ENCODE peak calls at places on chromosomes 16 and 17, in four cellular contexts. S, H, A and N are unnamed samples.

GRCh38 chr17:40187238-40187637 is 10.0 kb downstream of the RAPGEFL1 start:
- DNase-seq in S (no peak), H (no peak), A (no peak), N (no peak)

GRCh38 chr17:49725453-49725852 is 17.7 kb upstream of the SLC35B1 start:
- DNase-seq in S (no peak), H (no peak), A (no peak), N (no peak)

GRCh38 chr16:2968738-2969544 is at the start of gene PAQR4:
- DNase-seq in S (peak), H (peak), A (peak), N (peak)

GRCh38 chr17:73188011-73188410 is 4.8 kb upstream of the COG1 start:
- DNase-seq in H (no peak), S (no peak), A (no peak), N (no peak)

GRCh38 chr16:89431158-89431584 is 59.2 kb downstream of the ANKRD11 start:
- DNase-seq in H (no peak), S (peak), A (no peak), N (no peak)

GRCh38 chr17:27384261-27384701 is 72.0 kb upstream of the KSR1 start:
- DNase-seq in H (no peak), S (peak), A (no peak), N (peak)

GRCh38 chr17:47244697-47245096 is 8.9 kb upstream of the ITGB3 start:
- DNase-seq in A (no peak), H (no peak), S (peak), N (no peak)

GRCh38 chr17:57605734-57606105 is 139.4 kb downstream of the CCDC182 start:
- DNase-seq in S (no peak), A (no peak), H (no peak), N (no peak)

GRCh38 chr17:14299261-14300093 is 1.4 kb upstream of the HS3ST3B1 start:
- DNase-seq in H (no peak), A (peak), S (no peak), N (peak)

GRCh38 chr17:57918017-57918895 is 37.0 kb downstream of the CUEDC1 start:
- DNase-seq in H (no peak), A (peak), S (peak), N (no peak)

GRCh38 chr16:8863594-8864424 is 5.0 kb downstream of the CARHSP1 start:
- DNase-seq in H (no peak), S (no peak), A (peak), N (no peak)

GRCh38 chr16:20612551-20613470 is 36.6 kb upstream of the ACSM2B start:
- DNase-seq in S (no peak), A (no peak), H (no peak), N (no peak)

GRCh38 chr16:20611975-20612471 is 35.9 kb upstream of the ACSM2B start:
- DNase-seq in H (no peak), S (no peak), A (no peak), N (no peak)

GRCh38 chr16:20611350-20611902 is 35.3 kb upstream of the ACSM2B start:
- DNase-seq in H (no peak), S (no peak), A (no peak), N (no peak)

GRCh38 chr16:20610892-20611349 is 34.8 kb upstream of the ACSM2B start:
- DNase-seq in A (no peak), S (no peak), H (no peak), N (no peak)

DNA sequence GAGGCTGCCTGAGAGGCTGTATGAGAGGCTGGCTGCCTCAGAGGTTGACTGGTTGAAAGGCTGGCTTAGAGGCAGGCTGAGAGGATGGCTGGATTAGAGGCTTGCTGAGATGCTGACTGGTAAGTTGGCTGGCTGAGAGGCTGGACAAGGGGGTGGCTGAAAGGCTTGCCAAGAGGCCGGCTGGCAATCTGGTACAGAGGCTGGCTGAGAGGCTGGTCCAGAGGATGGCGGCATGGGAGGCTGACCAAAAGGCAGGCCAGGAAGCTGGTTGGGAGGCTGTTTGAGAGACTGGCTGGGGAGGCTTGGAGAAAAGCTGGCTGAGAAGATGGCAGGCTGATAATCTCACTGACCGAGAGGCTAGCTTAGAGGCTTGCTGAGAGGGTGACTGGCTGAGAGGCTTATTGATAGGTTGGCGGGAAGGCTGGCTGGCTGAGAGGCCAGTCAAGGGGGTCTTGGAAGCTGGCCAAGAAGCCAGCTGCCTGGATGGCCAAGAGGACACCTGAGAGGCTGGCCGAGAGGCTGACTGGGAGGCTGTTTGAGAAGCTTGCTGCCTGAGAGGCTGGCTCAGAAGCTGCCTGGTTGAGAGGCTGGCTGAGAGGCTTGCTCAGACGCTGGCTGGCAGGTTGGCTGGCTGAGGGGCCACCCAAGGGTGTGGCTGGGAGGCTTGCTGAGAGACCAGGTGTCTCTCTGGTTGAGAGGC is 34.2 kb upstream of the ACSM2B start:
- DNase-seq in S (no peak), A (no peak), H (no peak), N (no peak)
- H3K4me2 ChIP-seq in S (no peak), A (no peak), H (no peak), N (no peak)

GRCh38 chr17:32445075-32445427 is 741 bp downstream of the PSMD11 start:
- DNase-seq in A (peak), H (no peak), S (peak), N (peak)
- TF ChIP-seq FOS in A (no peak), H (no peak), S (peak), N (peak)

GRCh38 chr17:44345497-44346026 is 460 bp downstream of the GRN start:
- DNase-seq in H (no peak), S (peak), A (peak), N (peak)
- H3K4me2 ChIP-seq in H (peak), S (peak), A (peak), N (peak)

DNA sequence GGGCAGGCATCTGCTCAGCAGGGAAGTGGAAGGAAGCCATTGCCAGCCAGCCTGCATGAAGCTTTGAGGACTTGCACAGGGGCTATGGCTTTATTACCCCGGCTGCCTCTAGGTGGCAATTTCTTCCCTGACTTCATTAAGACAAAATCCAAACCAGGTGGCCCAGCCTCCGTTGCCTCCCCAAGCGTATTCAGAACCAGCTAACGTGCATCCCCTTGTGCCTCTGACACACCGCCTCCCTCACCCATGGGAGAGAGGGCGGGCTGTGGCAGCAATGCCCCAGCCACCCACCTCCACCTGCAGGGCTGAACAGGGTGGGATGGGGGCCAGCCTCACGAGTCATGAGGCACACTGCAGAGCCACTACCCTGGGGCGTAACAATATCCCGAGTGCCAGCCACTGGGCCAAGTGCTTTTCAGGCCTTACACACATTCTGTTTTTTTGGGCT is 6.8 kb downstream of the KIFC3 start:
- DNase-seq in H (no peak), A (peak), S (peak), N (peak)
- TF ChIP-seq FOS in H (no peak), A (no peak), S (no peak), N (no peak)

GRCh38 chr17:18327093-18327492 is 12.0 kb downstream of the SMCR8 start:
- DNase-seq in H (no peak), S (no peak), A (no peak), N (no peak)

GRCh38 chr17:18327556-18327955 is 12.5 kb downstream of the SMCR8 start:
- DNase-seq in S (no peak), H (no peak), A (no peak), N (no peak)

GRCh38 chr17:18328643-18329204 is 13.6 kb downstream of the SMCR8 start:
- DNase-seq in A (no peak), S (no peak), H (no peak), N (no peak)

GRCh38 chr17:18326039-18326438 is 10.9 kb downstream of the SMCR8 start:
- DNase-seq in S (no peak), A (no peak), H (no peak), N (no peak)

GRCh38 chr17:18326572-18326971 is 11.5 kb downstream of the SMCR8 start:
- DNase-seq in H (no peak), A (no peak), S (no peak), N (no peak)
- H3K4me2 ChIP-seq in H (peak), A (no peak), S (no peak), N (no peak)

GRCh38 chr17:79785017-79785899 is 7.3 kb downstream of the CBX2 start:
- DNase-seq in A (no peak), H (no peak), S (no peak), N (no peak)

GRCh38 chr17:79784353-79785016 is 6.5 kb downstream of the CBX2 start:
- DNase-seq in H (no peak), A (no peak), S (no peak), N (no peak)

GRCh38 chr17:79783891-79784290 is 5.9 kb downstream of the CBX2 start:
- DNase-seq in S (no peak), H (no peak), A (no peak), N (no peak)

GRCh38 chr17:79786930-79787643 is 9.1 kb downstream of the CBX2 start:
- DNase-seq in H (no peak), S (no peak), A (no peak), N (no peak)

DNA sequence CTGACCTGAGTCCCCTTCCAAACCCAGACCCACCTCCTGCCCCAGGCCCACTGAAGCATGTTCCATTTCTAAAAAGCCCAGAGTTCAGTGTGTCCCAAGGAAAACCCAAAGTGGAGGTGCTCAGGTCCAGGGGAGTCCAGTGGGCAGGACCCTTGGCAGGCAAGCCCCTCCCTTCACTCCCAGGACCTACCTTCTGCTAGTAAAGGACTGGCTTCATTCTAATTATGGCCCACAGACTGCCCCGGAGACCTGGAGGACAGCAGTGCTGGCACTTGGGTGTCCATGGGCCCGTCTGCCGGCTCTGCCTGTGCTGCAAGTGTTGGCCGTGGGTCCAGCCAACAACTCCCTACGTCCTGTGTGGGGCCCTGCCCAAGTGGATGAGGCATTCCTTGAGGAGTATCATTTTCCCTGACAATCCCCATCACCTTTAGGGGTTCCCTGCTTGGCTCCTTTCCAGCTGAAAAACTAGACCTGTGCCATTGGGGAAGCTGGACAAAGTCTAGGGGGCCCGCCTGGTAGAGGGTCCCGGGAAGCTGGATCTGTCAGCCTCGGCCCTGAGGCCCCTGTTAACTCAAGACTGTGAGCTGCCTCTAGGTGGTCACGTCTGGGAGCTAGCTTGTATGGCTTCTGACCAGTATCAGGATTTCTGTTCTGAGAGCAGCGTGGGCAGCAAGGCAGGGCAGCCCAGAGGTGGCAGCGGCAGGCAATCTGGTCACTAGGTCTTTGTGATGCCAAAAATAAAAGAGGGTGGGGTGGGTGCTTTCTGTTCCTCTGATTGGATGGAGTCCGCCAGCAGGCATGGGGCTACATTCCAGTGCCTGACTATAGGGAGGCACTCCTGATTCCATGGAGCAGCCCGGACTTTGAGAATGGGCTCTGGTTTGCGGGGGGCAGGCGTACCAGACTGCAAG is 8.2 kb downstream of the CBX2 start:
- DNase-seq in H (no peak), S (no peak), A (no peak), N (no peak)
- TF ChIP-seq FOS in H (no peak), S (no peak), A (no peak), N (no peak)

GRCh38 chr16:84728853-84729424 is 29.1 kb downstream of the USP10 start:
- DNase-seq in H (no peak), A (no peak), S (no peak), N (no peak)

GRCh38 chr16:84735846-84736586 is 36.2 kb downstream of the USP10 start:
- DNase-seq in A (no peak), H (no peak), S (no peak), N (no peak)

GRCh38 chr16:84729716-84730320 is 30.0 kb downstream of the USP10 start:
- DNase-seq in H (no peak), S (peak), A (no peak), N (peak)

GRCh38 chr16:84730406-84731106 is 30.8 kb downstream of the USP10 start:
- DNase-seq in S (peak), A (peak), H (no peak), N (peak)

GRCh38 chr16:84732674-84733352 is 33.0 kb downstream of the USP10 start:
- DNase-seq in H (no peak), S (no peak), A (no peak), N (no peak)
- H3K4me2 ChIP-seq in H (peak), S (no peak), A (peak), N (peak)